ENCODE peak calls at places on chromosomes 6 and 20, in four cellular contexts. One of them, this sample, is unnamed.

GRCh38 chr6:39100358-39100757 is 14.6 kb downstream of the SAYSD1 start:
- DNase-seq in progenitor cell of endocrine pancreas: no peak
- DNase-seq in upper lobe of right lung: no peak
- DNase-seq in SK-N-SH: no peak
- DNase-seq in this sample: no peak

GRCh38 chr6:104625536-104625935 is 234.2 kb downstream of the HACE1 start:
- DNase-seq in SK-N-SH: no peak
- DNase-seq in upper lobe of right lung: no peak
- DNase-seq in progenitor cell of endocrine pancreas: no peak
- DNase-seq in this sample: no peak

GRCh38 chr6:78253618-78254017 is 600.8 kb downstream of the MEI4 start:
- DNase-seq in SK-N-SH: no peak
- DNase-seq in progenitor cell of endocrine pancreas: no peak
- DNase-seq in upper lobe of right lung: no peak
- DNase-seq in this sample: no peak

GRCh38 chr6:121309768-121310473 is 24.4 kb downstream of the TBC1D32 start:
- DNase-seq in SK-N-SH: no peak
- DNase-seq in upper lobe of right lung: no peak
- DNase-seq in progenitor cell of endocrine pancreas: no peak
- DNase-seq in this sample: no peak

GRCh38 chr6:3761989-3762270 is 10.4 kb upstream of the PXDC1 start:
- DNase-seq in progenitor cell of endocrine pancreas: no peak
- DNase-seq in upper lobe of right lung: no peak
- DNase-seq in SK-N-SH: no peak
- DNase-seq in this sample: no peak

GRCh38 chr6:109454483-109455160 is 950 bp downstream of the MICAL1 start:
- DNase-seq in progenitor cell of endocrine pancreas: no peak
- DNase-seq in SK-N-SH: peak; percentile 78
- DNase-seq in upper lobe of right lung: peak; percentile 75
- DNase-seq in this sample: no peak

GRCh38 chr20:5528719-5529256 is 212.0 kb upstream of the PROKR2 start:
- DNase-seq in progenitor cell of endocrine pancreas: peak; percentile 39
- DNase-seq in upper lobe of right lung: no peak
- DNase-seq in SK-N-SH: peak; percentile 70
- DNase-seq in this sample: peak; percentile 44

GRCh38 chr6:4518506-4518905 is 257.7 kb upstream of the CDYL start:
- DNase-seq in progenitor cell of endocrine pancreas: no peak
- DNase-seq in SK-N-SH: no peak
- DNase-seq in upper lobe of right lung: no peak
- DNase-seq in this sample: no peak

GRCh38 chr6:2990179-2990931 is 9.3 kb upstream of the NQO2 start:
- DNase-seq in progenitor cell of endocrine pancreas: no peak
- DNase-seq in upper lobe of right lung: no peak
- DNase-seq in SK-N-SH: no peak
- DNase-seq in this sample: peak; percentile 49

GRCh38 chr6:53896237-53896636 is 101.4 kb downstream of the LRRC1 start:
- DNase-seq in progenitor cell of endocrine pancreas: no peak
- DNase-seq in SK-N-SH: no peak
- DNase-seq in upper lobe of right lung: no peak
- DNase-seq in this sample: no peak

GRCh38 chr20:52269327-52269726 is 77.7 kb upstream of the ZFP64 start:
- DNase-seq in progenitor cell of endocrine pancreas: no peak
- DNase-seq in SK-N-SH: peak; percentile 45
- DNase-seq in upper lobe of right lung: no peak
- DNase-seq in this sample: no peak

GRCh38 chr6:31639449-31639861 is 13.0 kb downstream of the BAG6 start:
- DNase-seq in SK-N-SH: no peak
- DNase-seq in progenitor cell of endocrine pancreas: no peak
- DNase-seq in upper lobe of right lung: no peak
- DNase-seq in this sample: no peak

GRCh38 chr6:36724514-36725385 is 27.1 kb downstream of the RAB44 start:
- DNase-seq in upper lobe of right lung: peak; percentile 84
- DNase-seq in SK-N-SH: peak; percentile 85
- DNase-seq in progenitor cell of endocrine pancreas: peak; percentile 41
- DNase-seq in this sample: no peak

GRCh38 chr20:31819083-31819784 is at the start of gene MYLK2:
- DNase-seq in upper lobe of right lung: peak; percentile 54
- DNase-seq in SK-N-SH: no peak
- DNase-seq in progenitor cell of endocrine pancreas: no peak
- DNase-seq in this sample: no peak

GRCh38 chr6:30258204-30258603 is 45.0 kb upstream of the TRIM26 start:
- DNase-seq in SK-N-SH: no peak
- DNase-seq in progenitor cell of endocrine pancreas: no peak
- DNase-seq in upper lobe of right lung: no peak
- DNase-seq in this sample: no peak

GRCh38 chr6:167093922-167094432 is 28.9 kb upstream of the CCR6 start:
- DNase-seq in SK-N-SH: no peak
- DNase-seq in progenitor cell of endocrine pancreas: no peak
- DNase-seq in upper lobe of right lung: no peak
- DNase-seq in this sample: no peak

GRCh38 chr20:16020971-16021370 is 552.3 kb downstream of the KIF16B start:
- DNase-seq in progenitor cell of endocrine pancreas: no peak
- DNase-seq in SK-N-SH: no peak
- DNase-seq in upper lobe of right lung: no peak
- DNase-seq in this sample: no peak

GRCh38 chr6:32963870-32964269 is 4.5 kb upstream of the BRD2 start:
- DNase-seq in progenitor cell of endocrine pancreas: no peak
- DNase-seq in upper lobe of right lung: no peak
- DNase-seq in SK-N-SH: no peak
- DNase-seq in this sample: no peak

GRCh38 chr6:15386110-15386755 is 140.4 kb downstream of the JARID2 start:
- DNase-seq in SK-N-SH: no peak
- DNase-seq in progenitor cell of endocrine pancreas: no peak
- DNase-seq in upper lobe of right lung: no peak
- DNase-seq in this sample: no peak

GRCh38 chr6:73290435-73290834 is 27.4 kb upstream of the KHDC1 start:
- DNase-seq in SK-N-SH: no peak
- DNase-seq in upper lobe of right lung: no peak
- DNase-seq in progenitor cell of endocrine pancreas: no peak
- DNase-seq in this sample: no peak

GRCh38 chr20:40493071-40493470 is 196.0 kb downstream of the MAFB start:
- DNase-seq in progenitor cell of endocrine pancreas: no peak
- DNase-seq in SK-N-SH: no peak
- DNase-seq in upper lobe of right lung: peak; percentile 81
- DNase-seq in this sample: no peak

GRCh38 chr6:37139223-37139962 is 30.6 kb upstream of the PIM1 start:
- DNase-seq in SK-N-SH: no peak
- DNase-seq in progenitor cell of endocrine pancreas: no peak
- DNase-seq in upper lobe of right lung: no peak
- DNase-seq in this sample: no peak

GRCh38 chr6:130893277-130893676 is 66.1 kb downstream of the SMLR1 start:
- DNase-seq in upper lobe of right lung: no peak
- DNase-seq in progenitor cell of endocrine pancreas: no peak
- DNase-seq in SK-N-SH: no peak
- DNase-seq in this sample: no peak

GRCh38 chr6:112931835-112932234 is 584.7 kb downstream of the RFPL4B start:
- DNase-seq in upper lobe of right lung: no peak
- DNase-seq in SK-N-SH: no peak
- DNase-seq in progenitor cell of endocrine pancreas: no peak
- DNase-seq in this sample: no peak

GRCh38 chr20:16350465-16350864 is 222.8 kb downstream of the KIF16B start:
- DNase-seq in progenitor cell of endocrine pancreas: no peak
- DNase-seq in upper lobe of right lung: no peak
- DNase-seq in SK-N-SH: no peak
- DNase-seq in this sample: no peak

GRCh38 chr6:51323056-51323455 is 504.4 kb downstream of the TFAP2B start:
- DNase-seq in progenitor cell of endocrine pancreas: no peak
- DNase-seq in upper lobe of right lung: no peak
- DNase-seq in SK-N-SH: no peak
- DNase-seq in this sample: no peak

GRCh38 chr6:118249680-118250079 is 298.4 kb upstream of the PLN start:
- DNase-seq in SK-N-SH: no peak
- DNase-seq in progenitor cell of endocrine pancreas: no peak
- DNase-seq in upper lobe of right lung: no peak
- DNase-seq in this sample: no peak

GRCh38 chr6:51147756-51148155 is 329.1 kb downstream of the TFAP2B start:
- DNase-seq in upper lobe of right lung: no peak
- DNase-seq in progenitor cell of endocrine pancreas: no peak
- DNase-seq in SK-N-SH: no peak
- DNase-seq in this sample: no peak

GRCh38 chr6:136280032-136280609 is 9.5 kb downstream of the BCLAF1 start:
- DNase-seq in progenitor cell of endocrine pancreas: no peak
- DNase-seq in SK-N-SH: no peak
- DNase-seq in upper lobe of right lung: no peak
- DNase-seq in this sample: no peak

GRCh38 chr6:95352064-95352463 is 225.3 kb upstream of the MANEA start:
- DNase-seq in progenitor cell of endocrine pancreas: no peak
- DNase-seq in SK-N-SH: no peak
- DNase-seq in upper lobe of right lung: no peak
- DNase-seq in this sample: no peak
- TF ChIP-seq CTCF in progenitor cell of endocrine pancreas: peak; percentile 12
- TF ChIP-seq CTCF in SK-N-SH: peak; percentile 48
- TF ChIP-seq CTCF in upper lobe of right lung: no peak
- TF ChIP-seq CTCF in this sample: no peak

GRCh38 chr6:68743099-68743498 is 108.0 kb downstream of the ADGRB3 start:
- DNase-seq in SK-N-SH: no peak
- DNase-seq in progenitor cell of endocrine pancreas: no peak
- DNase-seq in upper lobe of right lung: no peak
- DNase-seq in this sample: no peak

GRCh38 chr6:68746376-68746775 is 111.3 kb downstream of the ADGRB3 start:
- DNase-seq in progenitor cell of endocrine pancreas: no peak
- DNase-seq in SK-N-SH: no peak
- DNase-seq in upper lobe of right lung: no peak
- DNase-seq in this sample: no peak

GRCh38 chr6:68738039-68738438 is 103.0 kb downstream of the ADGRB3 start:
- DNase-seq in progenitor cell of endocrine pancreas: no peak
- DNase-seq in upper lobe of right lung: no peak
- DNase-seq in SK-N-SH: no peak
- DNase-seq in this sample: no peak

GRCh38 chr6:68741501-68742343 is 106.6 kb downstream of the ADGRB3 start:
- DNase-seq in upper lobe of right lung: no peak
- DNase-seq in progenitor cell of endocrine pancreas: no peak
- DNase-seq in SK-N-SH: no peak
- DNase-seq in this sample: no peak

GRCh38 chr6:68740828-68741500 is 105.9 kb downstream of the ADGRB3 start:
- DNase-seq in upper lobe of right lung: no peak
- DNase-seq in progenitor cell of endocrine pancreas: no peak
- DNase-seq in SK-N-SH: no peak
- DNase-seq in this sample: no peak
- TF ChIP-seq CTCF in upper lobe of right lung: no peak
- TF ChIP-seq CTCF in progenitor cell of endocrine pancreas: no peak
- TF ChIP-seq CTCF in SK-N-SH: no peak
- TF ChIP-seq CTCF in this sample: no peak

GRCh38 chr6:89790403-89790802 is 29.2 kb downstream of the MDN1 start:
- DNase-seq in progenitor cell of endocrine pancreas: no peak
- DNase-seq in SK-N-SH: no peak
- DNase-seq in upper lobe of right lung: no peak
- DNase-seq in this sample: no peak

GRCh38 chr6:89793586-89793985 is 26.0 kb downstream of the MDN1 start:
- DNase-seq in progenitor cell of endocrine pancreas: no peak
- DNase-seq in SK-N-SH: no peak
- DNase-seq in upper lobe of right lung: no peak
- DNase-seq in this sample: no peak

GRCh38 chr6:89794324-89794723 is 25.3 kb downstream of the MDN1 start:
- DNase-seq in progenitor cell of endocrine pancreas: no peak
- DNase-seq in SK-N-SH: no peak
- DNase-seq in upper lobe of right lung: no peak
- DNase-seq in this sample: no peak

GRCh38 chr6:89789980-89790379 is 29.6 kb downstream of the MDN1 start:
- DNase-seq in SK-N-SH: no peak
- DNase-seq in upper lobe of right lung: no peak
- DNase-seq in progenitor cell of endocrine pancreas: no peak
- DNase-seq in this sample: no peak

GRCh38 chr6:89792881-89793280 is 26.7 kb downstream of the MDN1 start:
- DNase-seq in SK-N-SH: peak; percentile 47
- DNase-seq in progenitor cell of endocrine pancreas: no peak
- DNase-seq in upper lobe of right lung: no peak
- DNase-seq in this sample: no peak
- TF ChIP-seq CTCF in SK-N-SH: peak; percentile 56
- TF ChIP-seq CTCF in progenitor cell of endocrine pancreas: peak; percentile 54
- TF ChIP-seq CTCF in upper lobe of right lung: peak; percentile 28
- TF ChIP-seq CTCF in this sample: no peak

GRCh38 chr20:50625986-50626677 is 65.2 kb downstream of the RIPOR3 start:
- DNase-seq in upper lobe of right lung: no peak
- DNase-seq in SK-N-SH: peak; percentile 64
- DNase-seq in progenitor cell of endocrine pancreas: no peak
- DNase-seq in this sample: no peak
- TF ChIP-seq CTCF in upper lobe of right lung: peak; percentile 42
- TF ChIP-seq CTCF in SK-N-SH: peak; percentile 62
- TF ChIP-seq CTCF in progenitor cell of endocrine pancreas: peak; percentile 48
- TF ChIP-seq CTCF in this sample: peak; percentile 31

DNA sequence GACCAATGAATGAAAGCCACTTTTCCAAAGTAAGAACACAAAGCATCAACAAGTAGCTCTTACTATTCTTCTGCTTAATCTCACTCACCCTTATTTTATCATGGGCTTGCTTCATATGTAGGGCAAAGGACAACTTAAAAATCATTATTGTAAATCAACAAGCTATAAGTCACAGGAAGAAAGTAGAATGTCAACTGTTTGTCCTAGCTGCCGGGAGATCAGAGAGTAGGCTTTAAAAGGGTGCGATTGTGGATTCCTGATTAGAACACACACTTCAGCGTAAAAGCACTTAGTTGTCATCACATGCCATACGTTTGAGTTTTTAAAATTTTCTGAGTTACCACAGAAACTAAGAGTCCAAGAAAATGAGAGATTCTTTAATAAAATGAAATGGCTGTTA is 44.4 kb upstream of the NHSL1 start:
- DNase-seq in progenitor cell of endocrine pancreas: no peak
- DNase-seq in upper lobe of right lung: no peak
- DNase-seq in SK-N-SH: no peak
- DNase-seq in this sample: no peak
- TF ChIP-seq CTCF in progenitor cell of endocrine pancreas: no peak
- TF ChIP-seq CTCF in upper lobe of right lung: no peak
- TF ChIP-seq CTCF in SK-N-SH: no peak
- TF ChIP-seq CTCF in this sample: no peak

GRCh38 chr6:50030777-50031562 is 9.2 kb upstream of the DEFB110 start:
- DNase-seq in SK-N-SH: peak; percentile 34
- DNase-seq in upper lobe of right lung: no peak
- DNase-seq in progenitor cell of endocrine pancreas: no peak
- DNase-seq in this sample: no peak
- TF ChIP-seq CTCF in SK-N-SH: peak; percentile 60
- TF ChIP-seq CTCF in upper lobe of right lung: no peak
- TF ChIP-seq CTCF in progenitor cell of endocrine pancreas: peak; percentile 53
- TF ChIP-seq CTCF in this sample: no peak

DNA sequence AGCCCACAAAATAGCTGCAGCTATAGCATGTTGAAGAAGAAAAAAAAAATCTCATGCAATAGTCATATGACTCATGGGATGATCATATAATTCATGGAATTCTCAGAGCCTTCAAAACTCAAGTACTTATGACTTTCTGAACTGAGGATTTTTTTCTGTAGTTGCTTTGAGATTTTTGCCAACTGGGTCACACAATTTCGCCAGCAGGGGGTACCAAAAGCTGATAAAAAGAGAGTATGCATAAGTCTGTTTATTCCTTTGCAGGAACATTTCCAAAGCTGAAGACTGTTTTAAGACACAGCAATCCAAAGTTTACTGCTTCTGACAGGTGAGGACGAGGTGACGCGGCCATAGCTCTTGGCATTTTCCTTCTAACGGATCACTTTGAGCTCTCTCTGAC is 586.1 kb upstream of the CHD6 start:
- DNase-seq in SK-N-SH: peak; percentile 21
- DNase-seq in progenitor cell of endocrine pancreas: no peak
- DNase-seq in upper lobe of right lung: no peak
- DNase-seq in this sample: no peak
- TF ChIP-seq CTCF in SK-N-SH: no peak
- TF ChIP-seq CTCF in progenitor cell of endocrine pancreas: peak; percentile 62
- TF ChIP-seq CTCF in upper lobe of right lung: peak; percentile 40
- TF ChIP-seq CTCF in this sample: peak; percentile 37